ENCODE peak calls at places on chromosomes 12 and 14, in nine cellular contexts. B is IMR-90, K is adrenal gland, L is kidney epithelial cell, N is left lung, Z is sigmoid colon, C is transverse colon, S is GM23338, O is HFF-Myc. I is an unnamed sample.
A peak's percentile ranks its signal among the peaks of the same experiment; 100 is the strongest.

GRCh38 chr12:33703221-33703620 is 263.6 kb upstream of the SYT10 start:
- DNase-seq in B (no peak), K (no peak), L (no peak), N (no peak), Z (no peak), C (no peak), S (no peak), O (no peak), I (peak; percentile 48)

GRCh38 chr12:55041651-55042050 is 21.9 kb downstream of the NEUROD4 start:
- DNase-seq in B (no peak), K (no peak), L (no peak), N (no peak), Z (no peak), C (no peak), S (no peak), O (no peak), I (no peak)

GRCh38 chr12:56632701-56633464 is 2.8 kb upstream of the BAZ2A start:
- DNase-seq in B (no peak), K (no peak), L (no peak), N (no peak), Z (no peak), C (no peak), S (no peak), O (no peak), I (no peak)

GRCh38 chr12:88597361-88597760 is 17.1 kb upstream of the KITLG start:
- DNase-seq in B (no peak), K (no peak), L (no peak), N (no peak), Z (no peak), C (no peak), S (no peak), O (no peak), I (no peak)

GRCh38 chr12:40325349-40325960 is 100.7 kb downstream of the LRRK2 start:
- DNase-seq in B (peak; percentile 4), K (no peak), L (no peak), N (no peak), Z (no peak), C (no peak), S (peak; percentile 76), O (no peak), I (peak; percentile 60)

GRCh38 chr12:113917393-113917792 is 48.7 kb downstream of the RBM19 start:
- DNase-seq in B (no peak), K (no peak), L (no peak), N (no peak), Z (no peak), C (no peak), S (no peak), O (no peak), I (no peak)

GRCh38 chr12:67415473-67415872 is 146.3 kb downstream of the CAND1 start:
- DNase-seq in B (peak; percentile 27), K (peak; percentile 63), L (no peak), N (no peak), Z (no peak), C (no peak), S (peak; percentile 77), O (no peak), I (peak; percentile 33)

GRCh38 chr14:77181603-77182437 is at the start of gene TMEM63C:
- DNase-seq in B (no peak), K (peak; percentile 78), L (no peak), N (no peak), Z (no peak), C (peak; percentile 85), S (peak; percentile 99), O (no peak), I (peak; percentile 72)

GRCh38 chr12:41424651-41425050 is 236.5 kb downstream of the PDZRN4 start:
- DNase-seq in B (no peak), K (no peak), L (no peak), N (no peak), Z (no peak), C (no peak), S (no peak), O (no peak), I (no peak)

GRCh38 chr12:108587826-108588225 is 10.1 kb downstream of the TMEM119 start:
- DNase-seq in B (no peak), K (no peak), L (no peak), N (no peak), Z (no peak), C (no peak), S (no peak), O (no peak), I (no peak)

GRCh38 chr12:52258335-52258901 is 16.0 kb upstream of the KRT86 start:
- DNase-seq in B (no peak), K (no peak), L (no peak), N (peak; percentile 83), Z (peak; percentile 37), C (no peak), S (peak; percentile 75), O (no peak), I (no peak)

GRCh38 chr12:71315328-71315960 is 124.2 kb upstream of the LGR5 start:
- DNase-seq in B (no peak), K (no peak), L (no peak), N (no peak), Z (no peak), C (no peak), S (no peak), O (no peak), I (peak; percentile 28)

GRCh38 chr14:54591461-54592245 is 24.7 kb downstream of the SAMD4A start:
- DNase-seq in B (no peak), K (no peak), L (no peak), N (no peak), Z (no peak), C (no peak), S (no peak), O (no peak), I (peak; percentile 90)

GRCh38 chr12:95319694-95320331 is 102.2 kb downstream of the VEZT start:
- DNase-seq in B (peak; percentile 10), K (no peak), L (no peak), N (no peak), Z (no peak), C (no peak), S (no peak), O (no peak), I (peak; percentile 70)

GRCh38 chr12:9651265-9651729 is 18.2 kb upstream of the CLEC2D start:
- DNase-seq in B (peak; percentile 67), K (no peak), L (no peak), N (no peak), Z (no peak), C (no peak), S (no peak), O (no peak), I (peak; percentile 58)

DNA sequence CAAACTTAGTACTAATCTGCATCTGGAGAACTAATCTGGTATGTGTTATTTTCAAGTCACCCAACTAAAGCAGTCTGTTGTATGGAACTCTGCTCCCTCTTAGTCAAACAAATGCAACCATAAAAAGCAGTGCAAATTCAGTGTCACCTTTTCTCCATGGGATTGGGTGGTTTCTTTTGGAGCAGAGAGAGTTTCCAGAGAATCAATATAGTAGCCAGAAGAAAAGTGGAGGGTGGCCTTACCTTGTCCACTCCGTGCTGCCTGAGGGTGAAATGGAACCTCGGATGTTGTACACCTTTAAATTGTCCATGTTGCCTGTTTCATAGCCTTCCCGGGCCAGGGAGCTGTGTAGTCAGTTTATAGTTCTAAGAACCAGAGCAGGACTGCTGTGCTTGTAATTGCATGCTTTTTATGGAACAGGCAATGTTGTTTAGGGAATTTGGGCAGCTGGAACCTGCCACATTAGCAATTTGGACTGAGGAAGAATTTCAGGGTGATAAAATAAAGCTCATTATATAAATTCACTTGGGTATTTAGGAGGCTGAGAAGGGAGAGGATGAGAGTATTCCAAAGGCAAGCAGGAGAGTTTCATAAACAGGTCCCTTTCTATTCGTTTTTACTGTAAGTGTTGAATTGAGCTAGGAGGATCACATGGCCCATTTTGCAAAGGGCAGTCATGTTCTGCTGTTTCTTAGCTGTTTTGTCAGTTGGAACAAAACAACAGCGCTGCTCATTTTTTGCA is 60.5 kb downstream of the CRADD start:
- DNase-seq in B (no peak), K (no peak), L (no peak), N (no peak), Z (peak; percentile 84), C (no peak), S (no peak), O (no peak), I (no peak)
- TF ChIP-seq CTCF in B (no peak), K (no peak), L (no peak), N (no peak), Z (no peak), C (no peak), S (no peak), O (no peak), I (no peak)

GRCh38 chr14:68775614-68776126 is 17.2 kb downstream of the ZFP36L1 start:
- DNase-seq in B (no peak), K (peak; percentile 10), L (no peak), N (no peak), Z (peak; percentile 51), C (no peak), S (peak; percentile 74), O (no peak), I (no peak)
- TF ChIP-seq CTCF in B (no peak), K (no peak), L (no peak), N (peak; percentile 7), Z (no peak), C (no peak), S (peak; percentile 37), O (no peak), I (peak; percentile 4)

DNA sequence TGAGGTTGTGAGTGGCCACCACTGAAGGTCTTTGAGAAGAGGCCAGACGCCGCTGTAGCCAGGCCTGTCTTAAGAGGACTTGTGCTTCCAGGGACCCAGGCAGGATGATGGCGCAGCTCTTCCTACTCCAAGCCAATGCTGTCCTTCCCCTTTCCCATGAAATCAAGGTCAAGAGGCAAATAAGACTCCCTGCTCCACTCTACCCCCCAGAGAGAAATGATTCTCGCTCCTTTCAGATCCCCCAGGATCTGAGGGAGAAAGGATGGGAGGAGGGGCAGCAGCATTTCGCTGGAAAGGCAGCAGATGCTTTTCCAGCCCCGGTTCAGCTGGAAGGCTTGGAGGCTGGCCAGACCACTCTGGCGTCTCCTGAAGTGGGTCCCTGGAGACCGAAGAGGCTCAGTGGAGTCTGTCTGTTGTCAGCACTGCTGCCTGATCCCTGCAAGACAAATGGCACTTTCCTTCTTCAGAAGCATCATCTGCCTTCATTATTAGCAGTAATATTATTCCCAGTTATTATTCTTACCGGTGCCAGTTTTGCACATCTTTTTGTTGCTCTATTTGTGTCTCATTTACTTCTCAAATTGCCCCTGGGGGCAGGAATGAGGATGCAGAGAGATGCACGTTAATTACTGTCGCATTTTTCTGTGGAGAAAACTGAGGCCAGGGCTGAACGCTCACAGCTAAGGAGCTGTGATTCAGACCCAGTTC is 51.4 kb downstream of the C14orf132 start:
- DNase-seq in B (peak; percentile 65), K (peak; percentile 23), L (no peak), N (no peak), Z (peak; percentile 83), C (peak; percentile 34), S (no peak), O (no peak), I (no peak)
- TF ChIP-seq CTCF in B (no peak), K (no peak), L (no peak), N (no peak), Z (no peak), C (no peak), S (no peak), O (no peak), I (no peak)

DNA sequence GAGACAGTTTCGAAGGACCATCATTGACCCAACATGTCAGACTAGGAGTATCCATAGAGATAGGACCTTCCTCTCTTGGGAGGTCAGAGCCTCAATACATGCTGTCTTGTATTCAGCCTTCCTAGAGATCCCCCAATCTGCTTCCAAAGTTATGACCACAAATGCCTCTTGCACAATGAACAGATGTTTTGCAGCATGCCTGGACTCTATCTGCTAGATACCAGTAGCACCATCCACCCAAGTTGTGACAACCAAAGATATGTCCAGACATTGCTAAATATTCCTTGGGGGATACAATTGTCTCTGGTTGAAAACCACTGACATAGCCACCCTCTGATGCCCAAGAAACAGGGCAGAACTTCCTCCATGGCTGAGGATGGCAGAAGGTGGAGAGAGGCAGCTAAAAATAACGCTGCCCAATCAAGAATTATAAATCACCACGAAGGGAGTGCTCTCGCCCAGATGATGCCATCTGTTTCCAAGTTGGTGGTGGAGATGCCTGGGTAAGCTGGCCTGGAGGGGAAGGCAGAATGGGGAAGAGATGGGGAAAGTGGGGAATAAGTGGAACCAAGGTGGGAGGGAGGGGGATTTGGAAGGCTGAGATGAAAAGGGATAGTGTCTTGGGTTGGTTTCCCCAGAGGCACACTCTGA is 42.9 kb upstream of the NOS1 start:
- DNase-seq in B (no peak), K (no peak), L (no peak), N (no peak), Z (no peak), C (no peak), S (no peak), O (no peak), I (no peak)
- TF ChIP-seq CTCF in B (no peak), K (no peak), L (no peak), N (no peak), Z (no peak), C (no peak), S (no peak), O (no peak), I (no peak)

I was measured in bronchial epithelial cell.